ENCODE peak calls at places on chromosomes 5 and 9, in nine cellular contexts. One of them, this sample, is unnamed.

GRCh38 chr5:1782385-1783213 is 17.0 kb downstream of the MRPL36 start:
- DNase-seq in stimulated activated CD4-positive, alpha-beta T cell treated with anti-CD3 and anti-CD28 coated beads, Interleukin-4, amount 100 ng/mL, for 4 hours: no peak
- DNase-seq in mesendoderm: no peak
- DNase-seq in central memory CD4-positive, alpha-beta T cell: no peak
- DNase-seq in LNCaP clone FGC: no peak
- DNase-seq in NCI-H1092: no peak
- DNase-seq in fibroblast of pulmonary artery: no peak
- DNase-seq in DMS153: no peak
- DNase-seq in NCI-H1417: no peak
- DNase-seq in this sample: no peak

GRCh38 chr5:140821375-140822280 is at the start of gene PCDHA5:
- DNase-seq in stimulated activated CD4-positive, alpha-beta T cell treated with anti-CD3 and anti-CD28 coated beads, Interleukin-4, amount 100 ng/mL, for 4 hours: no peak
- DNase-seq in mesendoderm: no peak
- DNase-seq in central memory CD4-positive, alpha-beta T cell: no peak
- DNase-seq in LNCaP clone FGC: no peak
- DNase-seq in NCI-H1092: no peak
- DNase-seq in fibroblast of pulmonary artery: peak; percentile 18
- DNase-seq in DMS153: no peak
- DNase-seq in NCI-H1417: no peak
- DNase-seq in this sample: no peak

GRCh38 chr9:14323083-14323968 is 9.4 kb upstream of the NFIB start:
- DNase-seq in stimulated activated CD4-positive, alpha-beta T cell treated with anti-CD3 and anti-CD28 coated beads, Interleukin-4, amount 100 ng/mL, for 4 hours: no peak
- DNase-seq in mesendoderm: no peak
- DNase-seq in central memory CD4-positive, alpha-beta T cell: no peak
- DNase-seq in LNCaP clone FGC: no peak
- DNase-seq in NCI-H1092: peak; percentile 76
- DNase-seq in fibroblast of pulmonary artery: no peak
- DNase-seq in DMS153: no peak
- DNase-seq in NCI-H1417: no peak
- DNase-seq in this sample: no peak

GRCh38 chr9:129235931-129236331 is 57.9 kb upstream of the IER5L start:
- DNase-seq in stimulated activated CD4-positive, alpha-beta T cell treated with anti-CD3 and anti-CD28 coated beads, Interleukin-4, amount 100 ng/mL, for 4 hours: peak; percentile 34
- DNase-seq in mesendoderm: no peak
- DNase-seq in central memory CD4-positive, alpha-beta T cell: peak; percentile 78
- DNase-seq in LNCaP clone FGC: no peak
- DNase-seq in NCI-H1092: no peak
- DNase-seq in fibroblast of pulmonary artery: no peak
- DNase-seq in DMS153: no peak
- DNase-seq in NCI-H1417: no peak
- DNase-seq in this sample: no peak

GRCh38 chr5:93578813-93579560 is 2.0 kb downstream of the NR2F1-AS1 start:
- DNase-seq in stimulated activated CD4-positive, alpha-beta T cell treated with anti-CD3 and anti-CD28 coated beads, Interleukin-4, amount 100 ng/mL, for 4 hours: no peak
- DNase-seq in mesendoderm: no peak
- DNase-seq in central memory CD4-positive, alpha-beta T cell: no peak
- DNase-seq in LNCaP clone FGC: no peak
- DNase-seq in NCI-H1092: no peak
- DNase-seq in fibroblast of pulmonary artery: peak; percentile 82
- DNase-seq in DMS153: no peak
- DNase-seq in NCI-H1417: no peak
- DNase-seq in this sample: peak; percentile 57

GRCh38 chr5:136810198-136810823 is 445.0 kb upstream of the TRPC7 start:
- DNase-seq in stimulated activated CD4-positive, alpha-beta T cell treated with anti-CD3 and anti-CD28 coated beads, Interleukin-4, amount 100 ng/mL, for 4 hours: no peak
- DNase-seq in mesendoderm: no peak
- DNase-seq in central memory CD4-positive, alpha-beta T cell: no peak
- DNase-seq in LNCaP clone FGC: no peak
- DNase-seq in NCI-H1092: no peak
- DNase-seq in fibroblast of pulmonary artery: peak; percentile 19
- DNase-seq in DMS153: no peak
- DNase-seq in NCI-H1417: no peak
- DNase-seq in this sample: peak; percentile 22

GRCh38 chr9:70478963-70479641 is 64.6 kb upstream of the KLF9 start:
- DNase-seq in stimulated activated CD4-positive, alpha-beta T cell treated with anti-CD3 and anti-CD28 coated beads, Interleukin-4, amount 100 ng/mL, for 4 hours: no peak
- DNase-seq in mesendoderm: no peak
- DNase-seq in central memory CD4-positive, alpha-beta T cell: no peak
- DNase-seq in LNCaP clone FGC: peak; percentile 81
- DNase-seq in NCI-H1092: no peak
- DNase-seq in fibroblast of pulmonary artery: peak; percentile 89
- DNase-seq in DMS153: no peak
- DNase-seq in NCI-H1417: no peak
- DNase-seq in this sample: peak; percentile 91

GRCh38 chr9:136296434-136297015 is 7.4 kb downstream of the CCDC187 start:
- DNase-seq in stimulated activated CD4-positive, alpha-beta T cell treated with anti-CD3 and anti-CD28 coated beads, Interleukin-4, amount 100 ng/mL, for 4 hours: no peak
- DNase-seq in mesendoderm: no peak
- DNase-seq in central memory CD4-positive, alpha-beta T cell: no peak
- DNase-seq in LNCaP clone FGC: no peak
- DNase-seq in NCI-H1092: no peak
- DNase-seq in fibroblast of pulmonary artery: no peak
- DNase-seq in DMS153: no peak
- DNase-seq in NCI-H1417: no peak
- DNase-seq in this sample: no peak

GRCh38 chr5:157464518-157465171 is 4.6 kb downstream of the NIPAL4 start:
- DNase-seq in stimulated activated CD4-positive, alpha-beta T cell treated with anti-CD3 and anti-CD28 coated beads, Interleukin-4, amount 100 ng/mL, for 4 hours: peak; percentile 52
- DNase-seq in mesendoderm: peak; percentile 91
- DNase-seq in central memory CD4-positive, alpha-beta T cell: no peak
- DNase-seq in LNCaP clone FGC: no peak
- DNase-seq in NCI-H1092: no peak
- DNase-seq in fibroblast of pulmonary artery: peak; percentile 88
- DNase-seq in DMS153: no peak
- DNase-seq in NCI-H1417: no peak
- DNase-seq in this sample: peak; percentile 90